ENCODE peak calls at places on chromosome 14, in seven cellular contexts. M is A549, W is heart left ventricle, U is right lobe of liver, B is HCT116, Q is upper lobe of left lung, V is HepG2. F is an unnamed sample.

GRCh38 chr14:70999117-70999516 is 91.9 kb downstream of the PCNX1 start:
- ATAC-seq in M (no peak), W (no peak), U (no peak), B (no peak), Q (no peak), V (no peak), F (no peak)

GRCh38 chr14:59305836-59306555 is 117.5 kb downstream of the DAAM1 start:
- ATAC-seq in M (no peak), W (no peak), U (no peak), B (no peak), Q (no peak), V (peak; percentile 77), F (no peak)

GRCh38 chr14:59228416-59228815 is 39.9 kb downstream of the DAAM1 start:
- ATAC-seq in M (no peak), W (peak; percentile 21), U (no peak), B (no peak), Q (no peak), V (no peak), F (peak; percentile 51)

GRCh38 chr14:56585461-56586084 is 6.0 kb downstream of the TMEM260 start:
- ATAC-seq in M (peak; percentile 63), W (no peak), U (no peak), B (no peak), Q (no peak), V (no peak), F (no peak)

GRCh38 chr14:105247715-105248367 is 492 bp upstream of the BTBD6 start:
- ATAC-seq in M (peak; percentile 47), W (no peak), U (no peak), B (no peak), Q (peak; percentile 13), V (no peak), F (peak; percentile 9)

GRCh38 chr14:98131406-98131805 is 1140.6 kb downstream of the BCL11B start:
- ATAC-seq in M (no peak), W (no peak), U (no peak), B (no peak), Q (no peak), V (no peak), F (no peak)

GRCh38 chr14:105299654-105300541 is 903 bp downstream of the BRF1 start:
- ATAC-seq in M (peak; percentile 7), W (no peak), U (peak; percentile 0), B (peak; percentile 0), Q (no peak), V (peak; percentile 20), F (peak; percentile 13)

GRCh38 chr14:89921346-89921745 is 33.2 kb downstream of the EFCAB11 start:
- ATAC-seq in M (no peak), W (no peak), U (no peak), B (no peak), Q (no peak), V (no peak), F (no peak)

GRCh38 chr14:71852201-71852600 is 80.0 kb upstream of the RGS6 start:
- ATAC-seq in M (no peak), W (peak; percentile 85), U (no peak), B (no peak), Q (no peak), V (no peak), F (no peak)

GRCh38 chr14:100138082-100138787 is 21.2 kb downstream of the DEGS2 start:
- ATAC-seq in M (no peak), W (no peak), U (no peak), B (no peak), Q (no peak), V (no peak), F (no peak)

GRCh38 chr14:69648480-69649414 is 37.4 kb downstream of the SUSD6 start:
- ATAC-seq in M (peak; percentile 85), W (peak; percentile 55), U (peak; percentile 85), B (no peak), Q (no peak), V (peak; percentile 92), F (no peak)

GRCh38 chr14:62156052-62156451 is 393.8 kb downstream of the SNAPC1 start:
- ATAC-seq in M (no peak), W (no peak), U (no peak), B (no peak), Q (no peak), V (no peak), F (no peak)

GRCh38 chr14:91046488-91047072 is 13.9 kb downstream of the RPS6KA5 start:
- ATAC-seq in M (no peak), W (no peak), U (no peak), B (no peak), Q (no peak), V (no peak), F (no peak)

GRCh38 chr14:85060116-85060515 is 469.8 kb upstream of the FLRT2 start:
- ATAC-seq in M (no peak), W (no peak), U (no peak), B (no peak), Q (no peak), V (no peak), F (no peak)

GRCh38 chr14:76985021-76985420 is 43.5 kb downstream of the IRF2BPL start:
- ATAC-seq in M (peak; percentile 39), W (no peak), U (no peak), B (no peak), Q (peak; percentile 16), V (peak; percentile 77), F (no peak)

GRCh38 chr14:102057480-102058114 is 29.2 kb downstream of the HSP90AA1 start:
- ATAC-seq in M (peak; percentile 42), W (no peak), U (no peak), B (no peak), Q (no peak), V (peak; percentile 42), F (no peak)

GRCh38 chr14:70416322-70416716 is 571 bp downstream of the SYNJ2BP start:
- ATAC-seq in M (peak; percentile 69), W (peak; percentile 50), U (peak; percentile 46), B (peak; percentile 48), Q (no peak), V (peak; percentile 71), F (no peak)

GRCh38 chr14:22560638-22561365 is 28.2 kb downstream of the DAD1 start:
- ATAC-seq in M (no peak), W (no peak), U (no peak), B (no peak), Q (peak; percentile 80), V (peak; percentile 62), F (no peak)

GRCh38 chr14:61350871-61351270 is 29.5 kb downstream of the PRKCH start:
- ATAC-seq in M (no peak), W (no peak), U (no peak), B (no peak), Q (no peak), V (no peak), F (no peak)

GRCh38 chr14:69050235-69051184 is 71.4 kb upstream of the ACTN1 start:
- ATAC-seq in M (no peak), W (no peak), U (peak; percentile 19), B (no peak), Q (no peak), V (no peak), F (no peak)

GRCh38 chr14:77004711-77005460 is 23.6 kb downstream of the IRF2BPL start:
- ATAC-seq in M (no peak), W (no peak), U (no peak), B (no peak), Q (no peak), V (no peak), F (no peak)

GRCh38 chr14:74985028-74985310 is 17.8 kb upstream of the EIF2B2 start:
- ATAC-seq in M (no peak), W (peak; percentile 51), U (no peak), B (no peak), Q (no peak), V (peak; percentile 29), F (no peak)

GRCh38 chr14:91220581-91221000 is 23.9 kb downstream of the GPR68 start:
- ATAC-seq in M (no peak), W (peak; percentile 15), U (no peak), B (no peak), Q (peak; percentile 20), V (no peak), F (peak; percentile 48)

GRCh38 chr14:20305265-20306078 is at the start of gene TTC5:
- ATAC-seq in M (peak; percentile 96), W (peak; percentile 97), U (peak; percentile 100), B (peak; percentile 93), Q (peak; percentile 95), V (peak; percentile 93), F (peak; percentile 93)
- TF ChIP-seq POLR2A in M (peak; percentile 49), W (no peak), U (no peak), B (peak; percentile 69), Q (peak; percentile 26), V (peak; percentile 69), F (no peak)

GRCh38 chr14:73713804-73714655 is at the start of gene PNMA1:
- ATAC-seq in M (peak; percentile 86), W (peak; percentile 83), U (peak; percentile 94), B (peak; percentile 89), Q (peak; percentile 81), V (peak; percentile 82), F (peak; percentile 85)
- TF ChIP-seq POLR2A in M (peak; percentile 94), W (no peak), U (peak; percentile 73), B (peak; percentile 39), Q (peak; percentile 79), V (peak; percentile 63), F (peak; percentile 88)

DNA sequence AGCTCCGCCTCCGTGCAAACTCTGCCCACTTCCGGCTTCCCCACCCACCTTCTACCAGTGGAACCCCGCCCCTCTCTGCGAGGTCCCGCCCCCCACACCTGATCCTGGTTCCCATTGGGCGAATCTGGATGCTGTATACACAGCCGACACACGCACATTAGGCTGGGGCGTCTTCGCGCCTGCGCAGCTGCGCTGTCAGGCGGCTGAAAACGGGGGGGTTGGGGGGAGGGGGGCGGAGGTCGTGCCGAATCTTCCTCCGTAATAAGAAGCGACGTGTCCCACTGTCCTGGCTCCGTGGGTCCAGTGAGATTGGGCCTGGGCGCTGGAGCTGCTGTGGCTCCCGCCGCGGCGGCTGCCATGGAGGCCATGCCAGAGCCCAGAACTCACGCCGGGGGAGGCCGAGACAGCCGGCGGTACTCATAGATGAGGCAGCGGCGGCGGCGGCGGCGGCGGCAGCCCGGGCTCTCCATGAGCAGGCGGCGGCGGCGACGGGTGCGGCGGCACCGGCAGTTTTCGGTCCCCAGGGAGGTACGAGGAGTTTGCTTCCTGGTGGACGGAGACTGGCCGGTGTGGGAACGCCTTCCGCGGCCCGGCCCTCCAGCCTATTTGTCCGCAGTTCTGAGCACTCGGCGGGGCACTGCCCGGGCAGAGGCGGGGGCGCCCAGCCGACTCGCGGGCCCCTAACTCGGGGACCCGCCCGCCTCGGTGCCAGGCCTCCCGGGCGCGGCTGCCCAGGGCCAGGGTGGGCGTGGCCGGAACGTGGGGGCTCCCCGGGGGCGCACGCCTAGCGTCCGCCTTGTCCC is 64.5 kb downstream of the KLHL28 start:
- ATAC-seq in M (peak; percentile 98), W (peak; percentile 99), U (peak; percentile 98), B (peak; percentile 96), Q (peak; percentile 100), V (peak; percentile 94), F (peak; percentile 99)
- TF ChIP-seq POLR2A in M (peak; percentile 85), W (no peak), U (peak; percentile 87), B (peak; percentile 38), Q (peak; percentile 76), V (peak; percentile 86), F (peak; percentile 83)

DNA sequence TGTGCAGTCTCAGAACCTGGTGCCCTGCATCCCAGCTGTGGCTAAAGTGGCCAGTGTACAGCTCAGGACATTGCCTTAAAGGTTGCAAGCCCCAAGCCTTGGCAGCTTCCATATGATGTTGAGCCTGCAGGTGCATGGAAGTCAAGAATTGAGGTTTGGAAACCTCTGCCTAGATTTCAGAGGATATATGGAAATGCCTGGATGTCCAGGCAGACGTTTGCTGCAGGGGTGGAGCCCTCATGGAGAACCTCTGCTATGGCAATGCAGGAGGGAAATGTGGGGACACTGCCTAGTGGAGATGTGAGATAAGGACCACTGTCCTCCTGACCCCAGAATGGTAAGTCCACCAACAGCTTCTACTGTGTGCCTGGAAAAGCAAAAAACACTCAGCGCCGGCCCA is 17.9 kb upstream of the CNIH1 start:
- ATAC-seq in M (no peak), W (no peak), U (no peak), B (no peak), Q (no peak), V (no peak), F (no peak)
- TF ChIP-seq POLR2A in M (no peak), W (no peak), U (no peak), B (no peak), Q (no peak), V (no peak), F (no peak)

F was measured in gastroesophageal sphincter.